ENCODE peak calls at places on chromosomes 6 and 20, in five cellular contexts. J is cerebellar cortex, C is body of pancreas, O is AG04450, U is left cardiac atrium. I is an unnamed sample.

GRCh38 chr6:2719053-2719375 is 31.7 kb downstream of the MYLK4 start:
- DNase-seq in J (no peak), C (no peak), O (no peak), U (no peak), I (no peak)

GRCh38 chr20:53127027-53127426 is 154.9 kb downstream of the TSHZ2 start:
- DNase-seq in J (no peak), C (no peak), O (no peak), U (no peak), I (no peak)

GRCh38 chr6:107801195-107801594 is 22.9 kb downstream of the SCML4 start:
- DNase-seq in J (no peak), C (no peak), O (no peak), U (no peak), I (no peak)

GRCh38 chr20:3430376-3431069 is 23.1 kb upstream of the DNAAF9 start:
- DNase-seq in J (no peak), C (no peak), O (no peak), U (no peak), I (no peak)

GRCh38 chr6:151313060-151313459 is 73.3 kb downstream of the AKAP12 start:
- DNase-seq in J (peak; percentile 42), C (peak; percentile 47), O (no peak), U (no peak), I (no peak)

GRCh38 chr6:150325093-150325772 is 43.6 kb upstream of the IYD start:
- DNase-seq in J (no peak), C (no peak), O (no peak), U (no peak), I (no peak)

GRCh38 chr20:62203378-62204030 is 16.6 kb downstream of the HRH3 start:
- DNase-seq in J (no peak), C (no peak), O (no peak), U (peak; percentile 12), I (no peak)

GRCh38 chr20:64247970-64248841 is 7.3 kb upstream of the PCMTD2 start:
- DNase-seq in J (no peak), C (no peak), O (no peak), U (peak; percentile 7), I (no peak)

GRCh38 chr6:43274916-43275597 is 23.0 kb upstream of the SLC22A7 start:
- DNase-seq in J (no peak), C (peak; percentile 46), O (no peak), U (no peak), I (no peak)

GRCh38 chr6:11710221-11710836 is 68.3 kb downstream of the ADTRP start:
- DNase-seq in J (no peak), C (no peak), O (no peak), U (no peak), I (no peak)

GRCh38 chr6:26420607-26421235 is 18.6 kb downstream of the BTN3A1 start:
- DNase-seq in J (peak; percentile 38), C (no peak), O (no peak), U (no peak), I (peak; percentile 37)

GRCh38 chr20:37711987-37712961 is 18.4 kb downstream of the CTNNBL1 start:
- DNase-seq in J (peak; percentile 61), C (no peak), O (no peak), U (no peak), I (no peak)

GRCh38 chr6:133568970-133569889 is 319.7 kb upstream of the TCF21 start:
- DNase-seq in J (peak; percentile 77), C (no peak), O (peak; percentile 58), U (peak; percentile 33), I (peak; percentile 97)

GRCh38 chr20:51800132-51800721 is 2.1 kb downstream of the SALL4 start:
- DNase-seq in J (peak; percentile 74), C (peak; percentile 74), O (no peak), U (peak; percentile 50), I (no peak)